ENCODE peak calls at places on chromosomes 2 and 18, in ten cellular contexts. E, Z, K, C, U, G, M, T, X and N are unnamed samples.
A peak's percentile ranks its signal among the peaks of the same experiment; 100 is the strongest.

GRCh38 chr2:151973901-151974199 is 125.0 kb downstream of the CACNB4 start:
- DNase-seq in U (no peak), E (no peak), Z (no peak), T (peak; percentile 30), M (no peak), G (no peak), C (peak; percentile 43), K (no peak), X (no peak), N (peak; percentile 45)

GRCh38 chr2:177429688-177430325 is 37.2 kb downstream of the AGPS start:
- DNase-seq in X (peak; percentile 86), K (peak; percentile 69), M (peak; percentile 78), C (no peak), T (no peak), G (no peak), E (no peak), U (no peak), Z (no peak), N (no peak)

GRCh38 chr2:26820932-26821331 is 27.0 kb upstream of the DPYSL5 start:
- DNase-seq in U (no peak), T (no peak), X (no peak), G (no peak), Z (no peak), E (no peak), K (no peak), M (no peak), C (no peak), N (no peak)

GRCh38 chr2:130836501-130837174 is at the start of gene ARHGEF4:
- DNase-seq in K (no peak), U (no peak), X (no peak), G (no peak), C (peak; percentile 58), T (peak; percentile 71), Z (peak; percentile 79), M (no peak), E (peak; percentile 71), N (peak; percentile 51)

GRCh38 chr2:119826370-119826961 is 66.7 kb downstream of the PTPN4 start:
- DNase-seq in E (peak; percentile 46), Z (no peak), G (no peak), K (peak; percentile 19), U (no peak), M (no peak), T (peak; percentile 27), C (peak; percentile 15), X (peak; percentile 28), N (peak; percentile 54)

GRCh38 chr2:172172513-172173217 is 70.0 kb upstream of the DLX2 start:
- DNase-seq in X (peak; percentile 42), M (no peak), C (peak; percentile 73), U (no peak), E (peak; percentile 87), K (no peak), T (peak; percentile 87), Z (peak; percentile 83), G (peak; percentile 84), N (peak; percentile 84)

GRCh38 chr2:108145551-108145950 is 94.2 kb upstream of the SULT1C3 start:
- DNase-seq in G (no peak), E (no peak), M (no peak), U (no peak), C (no peak), T (no peak), Z (no peak), K (no peak), X (peak; percentile 1), N (no peak)

GRCh38 chr2:171578156-171578803 is 56.0 kb downstream of the CYBRD1 start:
- DNase-seq in X (no peak), T (no peak), U (no peak), Z (no peak), K (no peak), G (no peak), E (no peak), M (no peak), C (no peak), N (no peak)

GRCh38 chr2:35374845-35375244 is 980.7 kb upstream of the CRIM1 start:
- DNase-seq in Z (no peak), M (no peak), X (no peak), T (no peak), U (no peak), K (no peak), G (no peak), C (no peak), E (no peak), N (no peak)

GRCh38 chr18:76565238-76566173 is 70.5 kb upstream of the ZNF516 start:
- DNase-seq in K (peak; percentile 83), Z (peak; percentile 58), M (peak; percentile 85), G (no peak), T (peak; percentile 83), U (no peak), E (peak; percentile 55), C (peak; percentile 44), X (peak; percentile 90), N (peak; percentile 45)

GRCh38 chr18:8735274-8735673 is 29.9 kb downstream of the MTCL1 start:
- DNase-seq in G (no peak), M (no peak), X (no peak), U (peak; percentile 2), C (no peak), K (no peak), E (no peak), Z (no peak), T (no peak), N (no peak)

GRCh38 chr2:219475697-219476604 is 22.7 kb upstream of the GMPPA start:
- DNase-seq in G (peak; percentile 87), U (no peak), C (peak; percentile 79), K (no peak), T (peak; percentile 87), E (peak; percentile 88), X (peak; percentile 23), Z (peak; percentile 77), M (no peak), N (peak; percentile 87)

GRCh38 chr18:3494245-3494526 is 44.2 kb downstream of the TGIF1 start:
- DNase-seq in E (no peak), Z (no peak), M (no peak), K (no peak), T (no peak), X (no peak), U (no peak), G (no peak), C (no peak), N (no peak)

GRCh38 chr18:51196116-51196810 is 1.2 kb downstream of the MEX3C start:
- DNase-seq in Z (peak; percentile 53), M (no peak), C (peak; percentile 10), K (no peak), G (no peak), E (peak; percentile 55), U (peak; percentile 79), X (peak; percentile 18), T (peak; percentile 34), N (no peak)

GRCh38 chr18:69651243-69651642 is 250.6 kb downstream of the DOK6 start:
- DNase-seq in T (no peak), Z (no peak), M (no peak), X (no peak), K (no peak), U (no peak), E (no peak), G (no peak), C (no peak), N (no peak)

GRCh38 chr2:88187927-88188326 is 17.8 kb downstream of the THNSL2 start:
- DNase-seq in U (no peak), Z (no peak), C (no peak), G (no peak), M (no peak), E (no peak), K (no peak), X (no peak), T (no peak), N (no peak)
- TF ChIP-seq CTCF in U (no peak), Z (no peak), C (peak; percentile 38), G (peak; percentile 39), M (no peak), E (no peak), K (peak; percentile 28), X (peak; percentile 53), T (peak; percentile 9), N (peak; percentile 39)

DNA sequence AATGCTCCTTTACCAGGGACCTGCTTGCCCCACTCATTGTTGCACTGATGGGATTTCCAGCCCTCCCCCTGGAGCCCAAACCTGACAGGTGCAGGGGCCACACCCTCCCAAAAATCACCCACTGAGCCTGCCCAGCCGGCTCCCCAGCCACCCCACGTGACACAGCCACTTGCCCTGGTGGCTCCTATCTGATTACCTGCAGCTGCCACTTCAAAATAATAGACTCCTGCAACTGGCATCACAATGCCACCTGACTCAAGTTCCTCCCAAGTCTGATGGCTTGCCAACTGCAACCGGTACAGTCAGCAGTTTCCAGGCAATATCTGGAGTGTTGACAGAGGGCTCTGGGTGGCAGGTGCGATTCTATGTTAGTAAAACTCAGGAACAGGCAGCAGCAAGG is 66.2 kb downstream of the CRACDL start:
- DNase-seq in G (no peak), K (no peak), X (no peak), E (peak; percentile 83), T (no peak), C (no peak), U (no peak), M (no peak), Z (peak; percentile 87), N (no peak)
- TF ChIP-seq CTCF in G (no peak), K (no peak), X (no peak), E (no peak), T (no peak), C (no peak), U (no peak), M (no peak), Z (no peak), N (no peak)

DNA sequence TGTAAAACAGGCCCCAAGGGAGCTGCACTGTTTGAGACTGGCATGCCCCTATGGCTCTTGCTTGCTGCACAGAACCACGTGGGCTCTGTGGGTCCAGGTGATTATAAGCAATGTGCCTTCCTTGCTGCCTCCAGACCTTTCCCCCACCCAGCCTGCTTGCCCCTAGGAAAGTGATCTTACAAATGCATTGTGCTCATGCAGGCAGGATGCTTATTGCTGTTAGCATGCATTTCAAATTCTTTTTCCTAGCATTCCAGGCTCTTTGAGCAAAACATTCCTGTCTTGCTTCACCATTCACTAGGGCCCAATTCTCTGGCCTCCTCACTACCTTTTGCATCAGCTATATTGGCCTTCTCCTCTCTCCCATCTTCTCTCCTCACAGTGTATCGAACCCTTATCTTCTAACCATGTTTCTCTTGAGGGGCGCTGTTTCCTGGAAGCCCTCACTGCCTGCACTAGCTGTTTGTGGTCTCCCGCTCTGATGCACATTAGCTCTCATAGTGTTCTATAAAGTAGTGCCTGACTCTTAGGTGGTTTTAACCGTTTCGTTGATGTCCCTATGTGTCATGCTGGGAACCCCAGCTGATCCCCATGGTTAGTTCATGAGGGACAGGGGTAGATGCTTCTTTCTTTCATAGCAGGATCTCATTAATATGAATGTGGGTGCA is 152.9 kb upstream of the EPAS1 start:
- DNase-seq in G (no peak), X (no peak), Z (no peak), M (no peak), C (no peak), U (no peak), E (no peak), K (no peak), T (no peak), N (no peak)
- TF ChIP-seq CTCF in G (no peak), X (no peak), Z (no peak), M (no peak), C (no peak), U (no peak), E (no peak), K (no peak), T (no peak), N (no peak)

GRCh38 chr2:102460467-102460866 is 12.6 kb upstream of the SLC9A4 start:
- DNase-seq in U (no peak), Z (no peak), G (no peak), T (no peak), X (no peak), K (no peak), E (no peak), M (no peak), C (no peak), N (no peak)

GRCh38 chr2:102463160-102463559 is 9.9 kb upstream of the SLC9A4 start:
- DNase-seq in U (no peak), K (no peak), T (no peak), G (no peak), Z (no peak), E (no peak), C (no peak), M (no peak), X (no peak), N (no peak)

GRCh38 chr2:102461188-102461587 is 11.8 kb upstream of the SLC9A4 start:
- DNase-seq in E (no peak), M (no peak), U (no peak), K (no peak), Z (no peak), X (no peak), T (no peak), C (no peak), G (no peak), N (no peak)
- TF ChIP-seq CTCF in E (no peak), M (no peak), U (no peak), K (no peak), Z (no peak), X (no peak), T (no peak), C (no peak), G (no peak), N (no peak)